ENCODE peak calls at places on chromosomes 1 and 21, in ten cellular contexts. C is stomach, P is suprapubic skin, I is sigmoid colon, G is H1, L is K562, M is HCT116, Q is vagina, O is upper lobe of left lung, H is breast epithelium. X is an unnamed sample.

GRCh38 chr1:166858726-166859419 is 17.2 kb downstream of the TADA1 start:
- DNase-seq in G (no peak), C (no peak), Q (no peak), L (no peak), I (no peak), H (no peak), M (no peak), O (peak; percentile 11), P (no peak), X (no peak)

GRCh38 chr1:24906760-24907490 is 23.2 kb downstream of the RUNX3 start:
- DNase-seq in H (no peak), G (no peak), C (no peak), L (no peak), M (no peak), P (peak; percentile 49), I (peak; percentile 30), Q (no peak), O (no peak), X (no peak)

GRCh38 chr1:6170742-6171201 is 9.3 kb downstream of the CHD5 start:
- DNase-seq in O (no peak), M (no peak), I (no peak), G (no peak), P (no peak), L (no peak), Q (no peak), H (no peak), C (no peak), X (no peak)

GRCh38 chr1:23079025-23079424 is 59.8 kb downstream of the KDM1A start:
- DNase-seq in H (no peak), C (no peak), I (no peak), O (no peak), M (no peak), P (no peak), L (no peak), Q (no peak), G (no peak), X (peak; percentile 48)

GRCh38 chr1:181516706-181517105 is 33.4 kb downstream of the CACNA1E start:
- DNase-seq in L (no peak), O (no peak), M (no peak), C (no peak), I (no peak), G (no peak), Q (peak; percentile 49), H (no peak), P (no peak), X (no peak)

GRCh38 chr1:231636157-231636556 is 9.6 kb downstream of the DISC1 start:
- DNase-seq in I (no peak), O (no peak), G (no peak), P (no peak), H (no peak), L (no peak), M (no peak), C (no peak), Q (no peak), X (no peak)

GRCh38 chr1:166330096-166330495 is 163.3 kb upstream of the FAM78B start:
- DNase-seq in G (no peak), H (no peak), C (no peak), I (no peak), M (no peak), P (no peak), L (no peak), Q (no peak), O (no peak), X (no peak)

GRCh38 chr1:148315081-148315811 is 163.2 kb upstream of the NBPF11 start:
- DNase-seq in H (no peak), I (no peak), G (no peak), O (no peak), L (no peak), Q (no peak), C (no peak), P (no peak), M (no peak), X (no peak)

GRCh38 chr1:231202125-231202633 is 38.8 kb upstream of the GNPAT start:
- DNase-seq in I (no peak), L (peak; percentile 76), P (no peak), C (no peak), Q (no peak), G (no peak), H (no peak), M (no peak), O (no peak), X (no peak)

GRCh38 chr21:36150192-36150711 is 6.4 kb upstream of the DOP1B start:
- DNase-seq in C (no peak), Q (no peak), M (no peak), P (no peak), G (no peak), L (no peak), O (no peak), H (peak; percentile 50), I (peak; percentile 84), X (no peak)

GRCh38 chr1:63322944-63323865 is 838 bp downstream of the FOXD3 start:
- DNase-seq in P (no peak), C (no peak), O (peak; percentile 88), Q (no peak), G (no peak), M (no peak), H (no peak), L (peak; percentile 26), I (peak; percentile 66), X (no peak)

GRCh38 chr1:170461362-170461761 is 70.6 kb upstream of the GORAB start:
- DNase-seq in P (no peak), L (no peak), H (no peak), M (no peak), I (no peak), C (no peak), O (no peak), Q (no peak), G (no peak), X (no peak)

GRCh38 chr1:43621861-43622260 is 28.1 kb upstream of the KDM4A start:
- DNase-seq in H (no peak), G (no peak), O (no peak), L (no peak), M (no peak), I (no peak), C (no peak), Q (no peak), P (no peak), X (no peak)

GRCh38 chr21:44049606-44050005 is 37.5 kb downstream of the TRAPPC10 start:
- DNase-seq in G (no peak), M (no peak), C (no peak), Q (no peak), L (no peak), P (peak; percentile 58), I (no peak), H (no peak), O (no peak), X (no peak)

GRCh38 chr1:41021526-41022308 is at the start of gene SLFNL1:
- DNase-seq in O (no peak), G (no peak), I (no peak), Q (no peak), L (peak; percentile 43), H (no peak), C (no peak), M (no peak), P (no peak), X (no peak)

GRCh38 chr1:205379056-205379455 is 22.3 kb upstream of the KLHDC8A start:
- DNase-seq in C (no peak), M (no peak), Q (no peak), H (no peak), L (no peak), P (no peak), O (no peak), I (no peak), G (no peak), X (no peak)

GRCh38 chr1:117368116-117369108 is 1.2 kb downstream of the MAN1A2 start:
- DNase-seq in L (no peak), H (no peak), O (no peak), C (no peak), M (no peak), Q (no peak), P (no peak), G (no peak), I (no peak), X (no peak)

GRCh38 chr1:82423174-82423815 is 622.6 kb downstream of the ADGRL2 start:
- DNase-seq in I (no peak), L (no peak), Q (no peak), H (no peak), P (no peak), O (no peak), M (no peak), G (no peak), C (no peak), X (no peak)

GRCh38 chr1:83571536-83571935 is 427.4 kb downstream of the TTLL7 start:
- DNase-seq in M (no peak), Q (no peak), H (no peak), O (no peak), P (no peak), I (no peak), L (no peak), G (no peak), C (no peak), X (no peak)

GRCh38 chr1:110341146-110341871 is 2.1 kb downstream of the RBM15 start:
- DNase-seq in O (no peak), P (no peak), G (no peak), I (no peak), L (peak; percentile 55), H (no peak), M (no peak), C (no peak), Q (no peak), X (no peak)
- TF ChIP-seq POLR2A in O (no peak), P (no peak), G (no peak), I (no peak), L (peak; percentile 52), H (no peak), M (no peak), C (no peak), Q (no peak), X (no peak)

GRCh38 chr1:2044510-2045319 is 5.5 kb upstream of the PRKCZ start:
- DNase-seq in Q (no peak), G (no peak), L (peak; percentile 94), C (peak; percentile 79), M (no peak), O (peak; percentile 97), I (peak; percentile 80), H (peak; percentile 42), P (no peak), X (peak; percentile 56)
- TF ChIP-seq POLR2AphosphoS5 in Q (no peak), G (no peak), L (no peak), C (no peak), M (no peak), O (no peak), I (no peak), H (no peak), P (no peak), X (no peak)

DNA sequence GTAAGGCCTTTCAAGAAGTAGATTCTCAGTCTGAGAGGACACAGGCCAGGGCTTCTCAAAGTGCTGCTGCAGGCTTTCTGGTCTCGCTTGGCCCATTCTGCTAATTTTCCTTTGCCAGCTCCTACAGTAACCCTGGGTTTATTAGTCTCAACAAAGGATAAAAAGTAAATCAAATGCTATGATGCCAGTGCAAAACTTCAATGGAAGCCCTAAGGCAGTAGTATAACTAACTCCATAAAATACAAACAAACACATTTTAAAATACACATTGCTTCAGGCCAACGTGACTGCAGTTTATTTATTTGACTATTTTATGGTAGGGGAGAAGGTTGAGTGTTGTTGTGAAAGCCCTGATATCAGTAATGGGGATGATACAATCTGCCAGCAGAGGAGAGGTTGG is 89.6 kb downstream of the NRDC start:
- DNase-seq in O (no peak), I (no peak), P (no peak), C (no peak), L (no peak), H (no peak), Q (no peak), G (no peak), M (no peak), X (no peak)
- TF ChIP-seq CTCF in O (no peak), I (no peak), P (no peak), C (no peak), L (no peak), H (no peak), Q (no peak), G (no peak), M (no peak), X (no peak)

GRCh38 chr1:26284597-26285351 is 4.9 kb downstream of the SH3BGRL3 start:
- DNase-seq in G (no peak), P (peak; percentile 94), C (peak; percentile 82), M (peak; percentile 91), H (peak; percentile 78), O (peak; percentile 87), L (peak; percentile 92), Q (no peak), I (peak; percentile 84), X (peak; percentile 27)
- TF ChIP-seq POLR2A in G (no peak), P (no peak), C (no peak), M (no peak), H (no peak), O (no peak), L (peak; percentile 27), Q (no peak), I (no peak), X (no peak)